ENCODE peak calls at places on chromosomes 1 and 21, in five cellular contexts. M is endodermal cell, U is choroid plexus epithelial cell, F is GM10248, A is HL-60. Y is an unnamed sample.
A peak's percentile ranks its signal among the peaks of the same experiment; 100 is the strongest.

GRCh38 chr1:154975409-154976205 is 1.1 kb downstream of the CKS1B start:
- DNase-seq in A (no peak), F (peak; percentile 57), U (peak; percentile 72), M (peak; percentile 77), Y (peak; percentile 60)

GRCh38 chr1:6770727-6771567 is 14.3 kb upstream of the CAMTA1 start:
- DNase-seq in M (peak; percentile 66), F (peak; percentile 35), A (no peak), U (peak; percentile 47), Y (no peak)

GRCh38 chr1:154973344-154974085 is 966 bp upstream of the CKS1B start:
- DNase-seq in M (peak; percentile 99), A (peak; percentile 85), U (peak; percentile 98), F (peak; percentile 88), Y (peak; percentile 97)

GRCh38 chr1:33424205-33424604 is 6.7 kb downstream of the PHC2 start:
- DNase-seq in U (peak; percentile 69), M (no peak), F (no peak), A (no peak), Y (no peak)

GRCh38 chr1:97814121-97814520 is 106.7 kb downstream of the DPYD start:
- DNase-seq in U (peak; percentile 27), M (no peak), A (no peak), F (no peak), Y (no peak)

GRCh38 chr1:26353976-26354820 is at the start of gene CRYBG2:
- DNase-seq in U (no peak), M (no peak), A (no peak), F (no peak), Y (no peak)

GRCh38 chr1:202623075-202623474 is 87.2 kb downstream of the SYT2 start:
- DNase-seq in U (peak; percentile 68), F (no peak), A (no peak), M (no peak), Y (no peak)

GRCh38 chr1:160375788-160376524 is 9.1 kb downstream of the NHLH1 start:
- DNase-seq in A (peak; percentile 23), U (peak; percentile 37), F (peak; percentile 42), M (peak; percentile 84), Y (no peak)

GRCh38 chr1:173333581-173333980 is 126.5 kb upstream of the TNFSF4 start:
- DNase-seq in A (no peak), F (peak; percentile 21), U (peak; percentile 48), M (no peak), Y (no peak)

GRCh38 chr1:84301759-84302380 is 362 bp downstream of the SAMD13 start:
- DNase-seq in F (no peak), U (peak; percentile 8), M (no peak), A (no peak), Y (no peak)

GRCh38 chr21:40568756-40569155 is 278.2 kb downstream of the DSCAM start:
- DNase-seq in U (no peak), A (no peak), M (no peak), F (no peak), Y (no peak)

GRCh38 chr1:214777364-214777763 is 174.4 kb downstream of the CENPF start:
- DNase-seq in A (no peak), F (no peak), M (no peak), U (no peak), Y (no peak)

GRCh38 chr21:46559291-46559983 is 45.4 kb downstream of the S100B start:
- DNase-seq in F (peak; percentile 77), M (no peak), A (no peak), U (no peak), Y (no peak)

GRCh38 chr1:156583821-156584622 is 4.5 kb downstream of the TTC24 start:
- DNase-seq in U (peak; percentile 95), M (peak; percentile 93), A (peak; percentile 86), F (peak; percentile 85), Y (peak; percentile 60)

GRCh38 chr1:156582388-156583022 is 3.0 kb downstream of the TTC24 start:
- DNase-seq in F (peak; percentile 41), A (no peak), U (no peak), M (peak; percentile 58), Y (no peak)

GRCh38 chr1:156586892-156587477 is 4.6 kb upstream of the NAXE start:
- DNase-seq in M (no peak), F (no peak), U (no peak), A (no peak), Y (no peak)

GRCh38 chr1:156586323-156586722 is 5.3 kb upstream of the NAXE start:
- DNase-seq in F (no peak), M (no peak), U (no peak), A (no peak), Y (no peak)

DNA sequence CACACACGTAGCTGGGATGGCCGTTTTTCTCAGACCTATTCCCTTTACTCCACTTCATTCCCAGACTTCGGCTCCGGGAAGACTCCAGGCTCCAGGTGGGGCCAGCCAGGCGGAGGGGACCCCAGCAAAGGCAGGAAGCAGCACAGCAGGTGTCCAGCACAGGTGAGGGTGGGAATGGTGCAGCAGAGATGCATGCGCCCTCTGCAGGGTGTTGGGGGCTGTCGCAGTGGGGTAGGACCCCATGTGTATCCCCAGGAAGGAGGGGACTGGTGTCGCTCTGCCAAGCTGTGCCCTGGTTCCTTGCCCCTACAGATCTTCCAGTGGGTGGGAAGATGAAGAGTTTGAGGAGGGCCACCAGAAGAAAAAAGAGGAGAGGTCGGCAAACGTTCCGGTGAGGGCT is 5.3 kb downstream of the TTC24 start:
- DNase-seq in A (no peak), M (peak; percentile 88), F (no peak), U (no peak), Y (no peak)
- TF ChIP-seq CTCF in A (no peak), M (peak; percentile 78), F (peak; percentile 37), U (peak; percentile 13), Y (no peak)

GRCh38 chr1:188958461-188959115 is 1519.1 kb downstream of the BRINP3 start:
- DNase-seq in F (no peak), M (no peak), U (peak; percentile 46), A (no peak), Y (no peak)
- TF ChIP-seq CTCF in F (no peak), M (peak; percentile 41), U (no peak), A (no peak), Y (no peak)

DNA sequence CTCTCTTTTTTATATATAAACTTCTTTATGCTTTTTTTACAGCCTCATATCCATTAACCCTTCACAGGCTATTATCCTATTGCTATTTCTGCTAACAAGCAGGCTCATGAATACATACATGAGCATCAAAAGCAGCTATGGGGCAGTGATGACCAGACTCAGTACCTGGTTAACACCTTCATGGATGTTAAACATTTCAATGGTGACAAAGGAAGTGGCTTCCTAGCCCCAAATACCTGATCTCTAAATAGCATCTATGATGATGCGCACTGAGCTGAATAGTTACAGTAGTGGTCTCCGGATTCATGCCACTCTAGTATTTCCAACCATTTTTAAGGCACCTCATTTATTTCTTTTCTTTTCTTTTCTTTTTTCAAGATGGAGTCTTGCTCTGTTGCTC is 101.1 kb downstream of the TM2D1 start:
- DNase-seq in F (no peak), M (no peak), A (no peak), U (no peak), Y (no peak)
- TF ChIP-seq CTCF in F (no peak), M (no peak), A (no peak), U (no peak), Y (no peak)

DNA sequence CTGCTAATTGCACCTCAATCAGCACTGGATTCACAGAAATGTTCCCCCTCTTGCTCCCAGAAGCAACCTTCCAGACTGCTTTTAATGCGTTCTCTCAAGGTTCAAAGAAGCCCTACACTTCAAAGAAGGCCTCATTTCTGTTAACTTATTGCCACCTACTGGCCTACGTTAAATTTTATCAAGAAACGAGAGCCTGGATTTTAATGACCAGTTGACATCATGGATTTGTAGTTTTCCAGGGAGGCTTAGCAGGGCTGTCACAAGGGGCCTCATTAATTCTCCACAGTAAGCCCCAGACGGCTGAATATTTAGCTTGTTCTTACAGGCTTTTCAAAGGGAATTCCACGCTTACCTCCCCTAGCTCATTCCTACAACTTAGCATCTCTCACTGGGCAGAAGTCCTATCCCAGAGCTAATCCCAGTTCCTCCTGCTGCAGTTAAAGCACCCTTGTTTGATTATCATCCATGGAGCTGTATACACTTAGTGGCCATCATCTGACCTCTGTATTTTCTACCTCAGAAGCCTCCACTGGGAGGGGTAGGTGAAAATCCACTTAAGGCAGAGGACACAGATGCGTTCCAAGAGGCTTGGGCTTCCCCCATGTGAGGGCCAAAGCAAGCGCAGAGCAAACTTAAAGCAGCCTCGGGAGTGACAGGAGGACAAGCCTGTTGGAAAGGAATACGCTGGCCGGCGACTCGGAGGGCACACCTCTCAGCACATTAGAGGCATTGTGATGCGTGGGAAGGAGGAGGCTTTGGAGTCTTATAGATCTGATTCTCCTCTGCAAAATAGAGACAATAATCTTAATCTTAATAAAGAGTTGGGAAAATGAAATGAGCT is 32.2 kb upstream of the CYP4X1 start:
- DNase-seq in U (peak; percentile 41), M (peak; percentile 67), F (no peak), A (no peak), Y (no peak)
- TF ChIP-seq CTCF in U (peak; percentile 35), M (peak; percentile 64), F (no peak), A (no peak), Y (no peak)

Y was measured in CD14-positive monocyte.